ENCODE peak calls at places on chromosome 11, in four cellular contexts. One of them, this sample, is unnamed.

GRCh38 chr11:124717786-124718634 is 21.7 kb upstream of the NRGN start:
- DNase-seq in fibroblast of lung: peak
- DNase-seq in fibroblast of mammary gland: peak
- DNase-seq in GM23338: peak
- DNase-seq in this sample: peak

GRCh38 chr11:119776031-119776636 is 47.1 kb upstream of the NECTIN1 start:
- DNase-seq in fibroblast of lung: no peak
- DNase-seq in GM23338: no peak
- DNase-seq in fibroblast of mammary gland: no peak
- DNase-seq in this sample: no peak

GRCh38 chr11:35006389-35007128 is 90.1 kb downstream of the PDHX start:
- DNase-seq in fibroblast of mammary gland: no peak
- DNase-seq in GM23338: no peak
- DNase-seq in fibroblast of lung: no peak
- DNase-seq in this sample: no peak

GRCh38 chr11:119093951-119094815 is 7.5 kb downstream of the DPAGT1 start:
- DNase-seq in fibroblast of lung: peak
- DNase-seq in fibroblast of mammary gland: peak
- DNase-seq in GM23338: peak
- DNase-seq in this sample: peak

GRCh38 chr11:104106136-104106754 is 57.7 kb downstream of the PDGFD start:
- DNase-seq in fibroblast of lung: peak
- DNase-seq in fibroblast of mammary gland: peak
- DNase-seq in GM23338: no peak
- DNase-seq in this sample: peak

GRCh38 chr11:61972796-61973602 is 5.6 kb upstream of the FTH1 start:
- DNase-seq in fibroblast of mammary gland: peak
- DNase-seq in fibroblast of lung: peak
- DNase-seq in GM23338: no peak
- DNase-seq in this sample: peak

GRCh38 chr11:66727883-66728759 is 895 bp downstream of the SPTBN2 start:
- DNase-seq in fibroblast of mammary gland: no peak
- DNase-seq in GM23338: peak
- DNase-seq in fibroblast of lung: no peak
- DNase-seq in this sample: no peak

GRCh38 chr11:74672956-74673895 is 58.0 kb downstream of the CHRDL2 start:
- DNase-seq in fibroblast of lung: peak
- DNase-seq in GM23338: no peak
- DNase-seq in fibroblast of mammary gland: peak
- DNase-seq in this sample: peak

GRCh38 chr11:35402751-35403454 is 16.5 kb downstream of the SLC1A2 start:
- DNase-seq in GM23338: no peak
- DNase-seq in fibroblast of lung: no peak
- DNase-seq in fibroblast of mammary gland: no peak
- DNase-seq in this sample: no peak

GRCh38 chr11:119764108-119764874 is 35.3 kb upstream of the NECTIN1 start:
- DNase-seq in fibroblast of lung: peak
- DNase-seq in fibroblast of mammary gland: peak
- DNase-seq in GM23338: peak
- DNase-seq in this sample: peak

GRCh38 chr11:8087185-8087584 is 6.2 kb downstream of the TUB start:
- DNase-seq in fibroblast of mammary gland: no peak
- DNase-seq in fibroblast of lung: no peak
- DNase-seq in GM23338: peak
- DNase-seq in this sample: no peak
- TF ChIP-seq CTCF in fibroblast of mammary gland: peak
- TF ChIP-seq CTCF in fibroblast of lung: no peak
- TF ChIP-seq CTCF in GM23338: peak
- TF ChIP-seq CTCF in this sample: peak

GRCh38 chr11:12196335-12196734 is 85.9 kb downstream of the MICAL2 start:
- DNase-seq in fibroblast of mammary gland: no peak
- DNase-seq in GM23338: no peak
- DNase-seq in fibroblast of lung: no peak
- DNase-seq in this sample: no peak
- H3K4me3 ChIP-seq in fibroblast of mammary gland: no peak
- H3K4me3 ChIP-seq in GM23338: no peak
- H3K4me3 ChIP-seq in fibroblast of lung: no peak
- H3K4me3 ChIP-seq in this sample: no peak

GRCh38 chr11:65315204-65315865 is 669 bp downstream of the CDC42EP2 start:
- DNase-seq in fibroblast of lung: peak
- DNase-seq in fibroblast of mammary gland: peak
- DNase-seq in GM23338: peak
- DNase-seq in this sample: peak

GRCh38 chr11:65316979-65317786 is 2.5 kb downstream of the CDC42EP2 start:
- DNase-seq in fibroblast of mammary gland: peak
- DNase-seq in GM23338: peak
- DNase-seq in fibroblast of lung: peak
- DNase-seq in this sample: peak

GRCh38 chr11:65316311-65316978 is 1.8 kb downstream of the CDC42EP2 start:
- DNase-seq in GM23338: peak
- DNase-seq in fibroblast of mammary gland: peak
- DNase-seq in fibroblast of lung: peak
- DNase-seq in this sample: peak

GRCh38 chr11:65314501-65315203 is at the start of gene CDC42EP2:
- DNase-seq in fibroblast of mammary gland: peak
- DNase-seq in GM23338: peak
- DNase-seq in fibroblast of lung: peak
- DNase-seq in this sample: peak

DNA sequence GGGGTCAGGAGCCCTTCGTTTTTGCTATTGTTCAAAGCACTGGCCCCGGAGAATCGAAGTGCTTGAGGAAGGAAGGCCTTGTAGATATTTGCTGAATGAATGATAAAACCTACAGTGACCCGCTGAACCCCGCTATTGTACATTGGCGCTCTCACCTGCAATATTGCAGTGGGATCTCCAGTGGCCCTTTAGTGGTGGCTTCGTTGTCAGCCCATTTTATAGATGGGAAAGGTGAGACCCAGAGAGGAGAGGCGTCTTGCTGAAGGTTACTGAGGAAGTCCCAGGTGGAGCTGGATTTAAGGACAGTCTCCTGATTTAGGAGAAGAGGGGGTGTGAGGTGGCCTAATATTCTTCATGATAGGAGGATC is 1.2 kb downstream of the CDC42EP2 start:
- DNase-seq in fibroblast of mammary gland: no peak
- DNase-seq in GM23338: no peak
- DNase-seq in fibroblast of lung: no peak
- DNase-seq in this sample: no peak
- TF ChIP-seq CTCF in fibroblast of mammary gland: no peak
- TF ChIP-seq CTCF in GM23338: no peak
- TF ChIP-seq CTCF in fibroblast of lung: no peak
- TF ChIP-seq CTCF in this sample: no peak

DNA sequence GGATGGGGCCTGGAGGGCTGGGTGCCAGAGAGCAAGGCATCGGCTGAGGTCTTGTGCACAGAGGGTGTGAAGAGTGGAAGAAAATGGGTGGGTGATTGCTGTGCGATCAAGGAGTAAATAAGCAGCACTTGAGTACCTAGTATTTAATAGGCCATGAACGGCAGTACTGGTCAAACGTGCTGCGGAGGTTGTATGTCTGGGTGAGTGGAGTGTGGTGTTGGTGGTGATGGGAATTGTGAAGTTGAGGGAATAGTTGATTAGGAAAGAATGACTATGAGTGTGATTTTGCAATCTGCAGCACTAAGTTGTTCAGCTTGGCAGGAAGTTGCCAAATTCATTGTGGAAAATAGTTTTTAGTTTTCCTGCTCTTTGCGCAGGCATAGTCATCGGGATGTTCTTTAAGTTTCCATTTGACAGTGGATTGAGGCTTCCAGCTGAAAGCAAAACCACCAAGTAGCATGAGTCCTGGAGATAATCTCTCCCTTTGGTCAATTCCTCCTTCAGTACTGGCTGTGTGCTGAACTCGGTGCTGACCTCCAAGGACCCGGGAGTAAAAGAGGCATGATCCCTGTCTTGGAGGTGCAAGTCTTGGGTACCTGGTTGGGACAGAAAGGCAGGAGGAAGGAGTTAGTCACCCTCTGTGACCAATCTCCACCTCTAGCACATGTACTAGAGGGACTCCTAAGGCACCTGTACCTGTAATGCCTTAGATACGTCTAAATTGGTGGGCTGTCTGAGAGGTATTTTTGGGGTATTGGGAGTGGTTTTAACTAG is 2.1 kb downstream of the PANX1 start:
- DNase-seq in fibroblast of lung: peak
- DNase-seq in fibroblast of mammary gland: peak
- DNase-seq in GM23338: no peak
- DNase-seq in this sample: peak
- H3K4me3 ChIP-seq in fibroblast of lung: peak
- H3K4me3 ChIP-seq in fibroblast of mammary gland: peak
- H3K4me3 ChIP-seq in GM23338: peak
- H3K4me3 ChIP-seq in this sample: peak

DNA sequence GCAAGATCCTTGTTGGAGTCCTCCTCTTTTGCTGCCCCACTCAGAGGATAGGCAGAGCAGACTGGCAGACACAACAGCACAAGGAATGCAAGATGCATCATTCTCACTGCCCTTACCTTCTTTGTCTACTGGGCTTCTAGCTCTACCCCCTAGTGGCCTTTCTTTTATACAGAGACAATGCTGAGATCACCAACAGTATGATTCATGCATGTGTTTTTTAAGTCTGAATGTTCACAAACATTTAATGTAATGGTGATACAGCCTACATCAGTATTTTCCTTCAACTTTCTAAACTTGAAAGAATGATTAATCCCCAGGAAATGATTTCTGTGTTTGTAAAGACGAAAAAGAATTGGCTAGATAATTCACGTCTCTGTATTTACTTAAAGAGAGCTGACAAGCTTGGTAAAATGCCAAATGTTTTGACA is at the start of gene MMP10:
- DNase-seq in fibroblast of lung: peak
- DNase-seq in GM23338: peak
- DNase-seq in fibroblast of mammary gland: peak
- DNase-seq in this sample: peak
- TF ChIP-seq CTCF in fibroblast of lung: peak
- TF ChIP-seq CTCF in GM23338: peak
- TF ChIP-seq CTCF in fibroblast of mammary gland: peak
- TF ChIP-seq CTCF in this sample: peak

GRCh38 chr11:405976-406795 is 8.6 kb downstream of the SIGIRR start:
- DNase-seq in fibroblast of lung: no peak
- DNase-seq in fibroblast of mammary gland: no peak
- DNase-seq in GM23338: no peak
- DNase-seq in this sample: no peak
- H3K4me3 ChIP-seq in fibroblast of lung: peak
- H3K4me3 ChIP-seq in fibroblast of mammary gland: peak
- H3K4me3 ChIP-seq in GM23338: peak
- H3K4me3 ChIP-seq in this sample: peak

GRCh38 chr11:102267602-102268001 is 49.7 kb upstream of the BIRC3 start:
- DNase-seq in GM23338: no peak
- DNase-seq in fibroblast of mammary gland: peak
- DNase-seq in fibroblast of lung: peak
- DNase-seq in this sample: peak

GRCh38 chr11:102269927-102270326 is 47.4 kb upstream of the BIRC3 start:
- DNase-seq in fibroblast of mammary gland: peak
- DNase-seq in fibroblast of lung: peak
- DNase-seq in GM23338: no peak
- DNase-seq in this sample: no peak

GRCh38 chr11:102268985-102269470 is 48.3 kb upstream of the BIRC3 start:
- DNase-seq in fibroblast of lung: no peak
- DNase-seq in GM23338: peak
- DNase-seq in fibroblast of mammary gland: no peak
- DNase-seq in this sample: no peak

GRCh38 chr11:102266111-102266510 is 51.2 kb upstream of the BIRC3 start:
- DNase-seq in GM23338: no peak
- DNase-seq in fibroblast of lung: no peak
- DNase-seq in fibroblast of mammary gland: peak
- DNase-seq in this sample: no peak

DNA sequence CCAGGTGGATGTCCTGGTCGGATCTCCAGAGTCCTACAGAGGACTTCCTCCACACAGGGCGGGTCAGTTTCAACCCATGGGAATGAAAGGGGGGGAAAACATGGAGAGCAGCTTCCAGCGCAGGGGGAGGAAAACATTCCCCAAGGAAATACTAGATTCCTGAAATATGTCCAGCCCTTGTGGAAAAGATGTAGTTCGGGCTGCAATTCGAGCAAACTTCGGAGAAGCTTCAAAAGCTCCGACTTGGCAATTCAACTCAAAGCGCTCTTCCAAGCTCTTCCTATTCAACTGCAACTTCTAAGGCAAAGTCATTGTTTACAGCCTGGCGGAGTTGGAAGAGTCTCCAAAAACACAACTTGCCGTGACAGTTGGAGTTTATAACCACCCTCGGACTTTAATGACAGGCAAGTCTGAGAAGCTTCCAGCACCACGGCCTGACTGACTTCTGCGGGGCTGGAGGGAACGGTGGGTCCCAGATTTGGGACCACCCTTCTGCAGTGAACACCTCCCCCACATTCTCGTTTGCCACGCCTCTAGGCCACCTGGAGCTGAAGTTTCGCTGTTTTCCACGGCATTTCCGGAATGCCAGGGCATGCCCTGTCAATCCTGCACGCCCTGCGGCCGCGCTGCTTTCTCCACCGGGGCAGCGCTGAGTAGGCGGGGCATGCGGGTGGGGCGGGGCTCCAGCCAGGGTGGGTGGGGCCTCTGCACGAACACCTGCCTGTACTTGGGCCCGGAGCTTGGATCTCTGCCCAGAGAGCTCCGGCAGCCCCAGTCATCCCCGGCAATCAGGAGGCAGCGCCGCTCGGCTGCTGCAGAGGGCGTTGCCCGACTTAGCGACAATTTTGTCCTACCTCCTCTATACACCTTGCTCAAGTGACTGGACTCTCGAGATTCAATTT is 49.0 kb upstream of the BIRC3 start:
- DNase-seq in fibroblast of mammary gland: peak
- DNase-seq in fibroblast of lung: peak
- DNase-seq in GM23338: peak
- DNase-seq in this sample: peak
- TF ChIP-seq CTCF in fibroblast of mammary gland: peak
- TF ChIP-seq CTCF in fibroblast of lung: peak
- TF ChIP-seq CTCF in GM23338: peak
- TF ChIP-seq CTCF in this sample: peak

GRCh38 chr11:65630215-65630614 is 7.7 kb upstream of the SIPA1 start:
- DNase-seq in fibroblast of mammary gland: no peak
- DNase-seq in fibroblast of lung: no peak
- DNase-seq in GM23338: no peak
- DNase-seq in this sample: no peak
- H3K4me3 ChIP-seq in fibroblast of mammary gland: no peak
- H3K4me3 ChIP-seq in fibroblast of lung: no peak
- H3K4me3 ChIP-seq in GM23338: no peak
- H3K4me3 ChIP-seq in this sample: no peak

GRCh38 chr11:71251761-71252433 is 480 bp downstream of the SHANK2 start:
- DNase-seq in GM23338: peak
- DNase-seq in fibroblast of lung: no peak
- DNase-seq in fibroblast of mammary gland: no peak
- DNase-seq in this sample: no peak
- TF ChIP-seq CTCF in GM23338: peak
- TF ChIP-seq CTCF in fibroblast of lung: no peak
- TF ChIP-seq CTCF in fibroblast of mammary gland: no peak
- TF ChIP-seq CTCF in this sample: no peak

DNA sequence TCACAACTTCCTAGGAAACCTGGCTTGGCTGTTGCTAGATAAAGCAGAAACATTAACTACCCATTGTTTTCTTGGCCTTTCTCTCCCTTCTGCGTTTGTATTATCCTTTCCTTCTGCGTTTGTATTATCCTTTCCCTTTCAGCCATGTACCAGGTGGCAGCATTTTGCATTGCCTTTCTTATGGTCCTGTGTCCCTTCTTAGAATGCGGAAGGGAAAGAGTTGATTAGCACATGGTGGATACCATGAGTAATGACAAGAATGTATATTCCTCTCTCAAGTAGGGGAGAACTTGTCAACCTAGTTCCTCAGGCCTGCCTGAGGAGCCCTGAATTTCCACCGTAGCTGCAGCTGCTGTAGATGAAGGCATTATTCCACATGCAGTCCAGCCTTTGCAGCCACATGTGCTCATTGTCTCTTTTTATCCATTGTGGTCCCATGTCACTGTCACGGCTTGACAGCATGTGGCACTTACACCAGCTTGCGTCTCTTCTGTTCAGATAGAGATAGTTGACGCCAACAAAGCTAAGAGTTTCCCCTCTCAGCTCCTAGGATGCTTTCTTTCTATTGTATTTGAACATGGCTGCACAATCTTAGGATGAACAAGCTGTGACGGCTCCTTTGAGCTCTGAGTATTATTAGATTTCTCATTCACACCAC is 44.8 kb downstream of the SLN start:
- DNase-seq in GM23338: peak
- DNase-seq in fibroblast of lung: no peak
- DNase-seq in fibroblast of mammary gland: no peak
- DNase-seq in this sample: no peak
- H3K4me3 ChIP-seq in GM23338: no peak
- H3K4me3 ChIP-seq in fibroblast of lung: no peak
- H3K4me3 ChIP-seq in fibroblast of mammary gland: no peak
- H3K4me3 ChIP-seq in this sample: no peak

This sample was measured in cardiac fibroblast.